ENCODE peak calls at places on chromosomes 11 and 22, in ten cellular contexts. H is aorta; R is HS-5; D is skeletal muscle cell; B is neuronal stem cell; C is thoracic aorta; Z is HFFc6; J is mesenteric fat pad; U is stimulated activated CD4-positive, alpha-beta T cell treated with anti-CD3 and anti-CD28 coated beads, Interleukin-2, amount 100 ng/mL, for 48 hours; N is left cardiac atrium. W is an unnamed sample.

GRCh38 chr11:104113541-104113940 is 50.4 kb downstream of the PDGFD start:
- DNase-seq in H (no peak), R (no peak), D (no peak), B (no peak), C (no peak), Z (no peak), J (no peak), U (no peak), N (no peak), W (no peak)

GRCh38 chr22:46662226-46662625 is 42.0 kb downstream of the GRAMD4 start:
- DNase-seq in H (no peak), R (no peak), D (no peak), B (no peak), C (no peak), Z (no peak), J (no peak), U (no peak), N (no peak), W (no peak)

GRCh38 chr11:102269927-102270326 is 47.4 kb upstream of the BIRC3 start:
- DNase-seq in H (no peak), R (peak), D (no peak), B (no peak), C (no peak), Z (peak), J (no peak), U (no peak), N (no peak), W (no peak)

GRCh38 chr22:20062766-20063083 is 17.3 kb upstream of the DGCR8 start:
- DNase-seq in H (no peak), R (peak), D (no peak), B (no peak), C (no peak), Z (peak), J (no peak), U (no peak), N (no peak), W (no peak)

GRCh38 chr22:36913431-36914382 is at the start of gene CSF2RB:
- DNase-seq in H (peak), R (no peak), D (no peak), B (no peak), C (no peak), Z (no peak), J (no peak), U (no peak), N (no peak), W (no peak)

GRCh38 chr11:70763606-70764005 is 365.3 kb downstream of the CTTN start:
- DNase-seq in H (no peak), R (no peak), D (no peak), B (no peak), C (no peak), Z (peak), J (no peak), U (no peak), N (no peak), W (no peak)

GRCh38 chr22:37545703-37546435 is 14.4 kb upstream of the CDC42EP1 start:
- DNase-seq in H (peak), R (no peak), D (peak), B (peak), C (peak), Z (peak), J (peak), U (no peak), N (peak), W (no peak)

GRCh38 chr11:429391-429790 is 12.4 kb downstream of the ANO9 start:
- DNase-seq in H (peak), R (no peak), D (no peak), B (no peak), C (no peak), Z (no peak), J (no peak), U (no peak), N (peak), W (no peak)

GRCh38 chr11:62614275-62614674 is 1.2 kb downstream of the ROM1 start:
- DNase-seq in H (no peak), R (no peak), D (no peak), B (no peak), C (no peak), Z (no peak), J (no peak), U (no peak), N (no peak), W (no peak)

GRCh38 chr11:124837491-124837856 is 27.8 kb upstream of the ROBO3 start:
- DNase-seq in H (no peak), R (peak), D (peak), B (no peak), C (no peak), Z (peak), J (no peak), U (no peak), N (no peak), W (peak)

GRCh38 chr22:43088979-43089717 is at the start of gene TTLL1:
- DNase-seq in H (peak), R (peak), D (peak), B (peak), C (peak), Z (peak), J (peak), U (peak), N (peak), W (peak)

GRCh38 chr11:120221115-120221752 is 10.4 kb downstream of the OAF start:
- DNase-seq in H (no peak), R (no peak), D (no peak), B (no peak), C (no peak), Z (no peak), J (no peak), U (no peak), N (no peak), W (no peak)

GRCh38 chr11:124865181-124865901 is at the start of gene ROBO3:
- DNase-seq in H (no peak), R (no peak), D (no peak), B (no peak), C (no peak), Z (no peak), J (peak), U (no peak), N (no peak), W (no peak)

GRCh38 chr11:61028135-61028729 is 56.8 kb downstream of the CD6 start:
- DNase-seq in H (no peak), R (no peak), D (no peak), B (no peak), C (no peak), Z (no peak), J (no peak), U (peak), N (no peak), W (no peak)

GRCh38 chr11:70498171-70498571 is 99.8 kb downstream of the CTTN start:
- DNase-seq in H (peak), R (no peak), D (no peak), B (no peak), C (no peak), Z (no peak), J (no peak), U (no peak), N (no peak), W (no peak)

GRCh38 chr22:39503590-39503989 is 1.5 kb downstream of the MIEF1 start:
- DNase-seq in H (no peak), R (no peak), D (no peak), B (no peak), C (no peak), Z (no peak), J (no peak), U (no peak), N (no peak), W (no peak)

GRCh38 chr11:127385071-127385470 is 384.5 kb upstream of the KIRREL3 start:
- DNase-seq in H (no peak), R (no peak), D (no peak), B (no peak), C (no peak), Z (no peak), J (no peak), U (no peak), N (no peak), W (no peak)

GRCh38 chr11:12581923-12582322 is 92.3 kb upstream of the TEAD1 start:
- DNase-seq in H (no peak), R (peak), D (peak), B (no peak), C (no peak), Z (peak), J (no peak), U (no peak), N (no peak), W (no peak)

GRCh38 chr11:46560300-46561025 is 33.4 kb downstream of the AMBRA1 start:
- DNase-seq in H (no peak), R (no peak), D (no peak), B (no peak), C (no peak), Z (no peak), J (no peak), U (peak), N (no peak), W (no peak)

GRCh38 chr11:112785717-112786116 is 175.5 kb upstream of the NCAM1 start:
- DNase-seq in H (peak), R (no peak), D (peak), B (no peak), C (peak), Z (no peak), J (no peak), U (no peak), N (no peak), W (no peak)

GRCh38 chr22:31244044-31244942 is 32.2 kb downstream of the LIMK2 start:
- DNase-seq in H (peak), R (peak), D (peak), B (no peak), C (no peak), Z (peak), J (peak), U (no peak), N (no peak), W (no peak)

GRCh38 chr22:44211946-44212930 is 31.5 kb downstream of the PARVG start:
- DNase-seq in H (peak), R (no peak), D (no peak), B (no peak), C (no peak), Z (no peak), J (peak), U (no peak), N (no peak), W (no peak)

GRCh38 chr11:26584818-26585217 is 12.8 kb upstream of the MUC15 start:
- DNase-seq in H (no peak), R (no peak), D (no peak), B (no peak), C (no peak), Z (no peak), J (no peak), U (no peak), N (no peak), W (no peak)

W was measured in iPS DF 19.7.